ENCODE peak calls at places on chromosomes 6 and 20, in four cellular contexts. W is T1000, V is omental fat pad, S is memory B cell. E is an unnamed sample.

GRCh38 chr6:39280247-39280731 is 33.9 kb downstream of the KCNK17 start:
- DNase-seq in V (no peak), S (no peak), W (no peak), E (peak)

GRCh38 chr6:34517966-34518365 is 38.2 kb downstream of the SPDEF start:
- DNase-seq in S (no peak), W (no peak), V (no peak), E (no peak)

GRCh38 chr20:58895099-58895795 is 42.7 kb downstream of the GNAS start:
- DNase-seq in S (no peak), W (no peak), V (no peak), E (no peak)

GRCh38 chr6:8627085-8627861 is 191.9 kb upstream of the SLC35B3 start:
- DNase-seq in W (no peak), V (no peak), S (no peak), E (no peak)

GRCh38 chr6:155247618-155248017 is 16.2 kb upstream of the CLDN20 start:
- DNase-seq in S (no peak), V (no peak), W (no peak), E (no peak)

GRCh38 chr20:59159091-59159821 is 4.4 kb upstream of the ZNF831 start:
- DNase-seq in W (no peak), S (no peak), V (no peak), E (no peak)

GRCh38 chr6:72421387-72421786 is 200.5 kb upstream of the KCNQ5 start:
- DNase-seq in S (no peak), W (no peak), V (no peak), E (no peak)

GRCh38 chr6:157759028-157759427 is 64.0 kb upstream of the SNX9 start:
- DNase-seq in V (no peak), W (no peak), S (no peak), E (no peak)

GRCh38 chr6:88910922-88911778 is 52.3 kb downstream of the RNGTT start:
- DNase-seq in S (no peak), W (no peak), V (no peak), E (no peak)

GRCh38 chr6:156190270-156190669 is 586.9 kb upstream of the ARID1B start:
- DNase-seq in S (no peak), W (no peak), V (no peak), E (no peak)

GRCh38 chr6:52403627-52404026 is 16.5 kb upstream of the EFHC1 start:
- DNase-seq in S (no peak), W (no peak), V (no peak), E (no peak)

GRCh38 chr6:134195985-134196384 is 121.9 kb downstream of the SGK1 start:
- DNase-seq in V (no peak), S (no peak), W (no peak), E (no peak)

GRCh38 chr6:101961357-101961756 is 567.8 kb downstream of the GRIK2 start:
- DNase-seq in V (no peak), W (no peak), S (no peak), E (no peak)

GRCh38 chr6:130775421-130776012 is 51.7 kb upstream of the SMLR1 start:
- DNase-seq in S (no peak), W (no peak), V (no peak), E (no peak)

GRCh38 chr6:159935065-159935464 is 33.8 kb upstream of the IGF2R start:
- DNase-seq in W (no peak), S (no peak), V (no peak), E (no peak)

GRCh38 chr6:85404497-85405174 is 45.2 kb upstream of the NT5E start:
- DNase-seq in V (no peak), W (peak), S (no peak), E (peak)

GRCh38 chr6:84455630-84456029 is 228.2 kb upstream of the CEP162 start:
- DNase-seq in W (no peak), V (no peak), S (no peak), E (peak)

GRCh38 chr6:143449731-143450452 is 603 bp downstream of the ADAT2 start:
- DNase-seq in S (peak), W (no peak), V (no peak), E (peak)

GRCh38 chr6:19377722-19378121 is 459.4 kb upstream of the ID4 start:
- DNase-seq in S (no peak), W (no peak), V (no peak), E (no peak)

GRCh38 chr20:61668771-61669503 is 396.7 kb downstream of the TAF4 start:
- DNase-seq in V (no peak), S (no peak), W (no peak), E (no peak)

GRCh38 chr20:56778765-56779195 is 149.7 kb downstream of the TFAP2C start:
- DNase-seq in W (no peak), S (no peak), V (no peak), E (peak)

GRCh38 chr6:82744286-82745015 is 321.2 kb downstream of the UBE3D start:
- DNase-seq in V (no peak), W (no peak), S (no peak), E (no peak)

GRCh38 chr6:90835584-90836212 is 248.8 kb upstream of the MAP3K7 start:
- DNase-seq in S (no peak), V (no peak), W (no peak), E (no peak)

GRCh38 chr20:4220352-4220751 is 205.0 kb upstream of the RNF24 start:
- DNase-seq in W (no peak), S (no peak), V (no peak), E (no peak)

GRCh38 chr20:13996265-13996664 is 949 bp downstream of the MACROD2 start:
- DNase-seq in S (no peak), W (no peak), V (no peak), E (no peak)

GRCh38 chr6:111429571-111429970 is 53.4 kb downstream of the REV3L start:
- DNase-seq in V (no peak), W (no peak), S (no peak), E (no peak)

GRCh38 chr6:138287144-138287955 is 69.1 kb upstream of the PBOV1 start:
- DNase-seq in W (no peak), V (no peak), S (peak), E (peak)